ENCODE peak calls at places on chromosomes 4 and X, in nine cellular contexts. W is GM04504; N is DMS 273 treated with DMSO at 0.1 percent for 48 hours; B is testis; I is NCI-H774; M is lower lobe of right lung; A is NCI-H1436; U is ovary; V is activated CD4-positive, CD25-positive, alpha-beta regulatory T cell. O is an unnamed sample.
A peak's percentile ranks its signal among the peaks of the same experiment; 100 is the strongest.

GRCh38 chrX:106875151-106875550 is 28.0 kb downstream of the RIPPLY1 start:
- DNase-seq in W (no peak), N (no peak), B (no peak), I (no peak), M (no peak), A (no peak), U (no peak), V (no peak), O (no peak)

GRCh38 chr4:183289688-183290087 is 30.4 kb downstream of the CLDN22 start:
- DNase-seq in W (no peak), N (no peak), B (no peak), I (no peak), M (no peak), A (no peak), U (no peak), V (no peak), O (no peak)

GRCh38 chr4:136754810-136755530 is 777.3 kb downstream of the PCDH18 start:
- DNase-seq in W (no peak), N (no peak), B (no peak), I (no peak), M (no peak), A (no peak), U (no peak), V (no peak), O (no peak)

GRCh38 chr4:76549765-76550164 is 114.7 kb downstream of the SHROOM3 start:
- DNase-seq in W (no peak), N (no peak), B (no peak), I (no peak), M (no peak), A (no peak), U (no peak), V (no peak), O (no peak)

GRCh38 chrX:16552546-16552945 is 97.4 kb upstream of the S100G start:
- DNase-seq in W (no peak), N (no peak), B (no peak), I (no peak), M (no peak), A (no peak), U (no peak), V (no peak), O (no peak)

GRCh38 chrX:134801267-134801666 is 143.0 kb upstream of the PLAC1 start:
- DNase-seq in W (no peak), N (no peak), B (no peak), I (no peak), M (no peak), A (no peak), U (no peak), V (no peak), O (no peak)

GRCh38 chrX:48025561-48025960 is 18.8 kb downstream of the SPACA5 start:
- DNase-seq in W (peak; percentile 27), N (no peak), B (peak; percentile 59), I (peak; percentile 39), M (no peak), A (peak; percentile 21), U (no peak), V (no peak), O (peak; percentile 11)

GRCh38 chr4:1323635-1324442 is 23.2 kb upstream of the UVSSA start:
- DNase-seq in W (peak; percentile 62), N (no peak), B (no peak), I (no peak), M (no peak), A (no peak), U (no peak), V (no peak), O (no peak)

GRCh38 chrX:77426811-77427210 is 20.4 kb upstream of the FGF16 start:
- DNase-seq in W (no peak), N (no peak), B (no peak), I (no peak), M (no peak), A (no peak), U (no peak), V (no peak), O (no peak)

GRCh38 chrX:72243472-72243871 is 4.6 kb upstream of the ERCC6L start:
- DNase-seq in W (peak; percentile 9), N (no peak), B (no peak), I (no peak), M (no peak), A (peak; percentile 37), U (no peak), V (no peak), O (no peak)

GRCh38 chrX:22057667-22058066 is 25.5 kb downstream of the PHEX start:
- DNase-seq in W (no peak), N (no peak), B (no peak), I (no peak), M (no peak), A (no peak), U (no peak), V (no peak), O (no peak)

GRCh38 chr4:129064717-129065116 is 28.6 kb downstream of the SCLT1 start:
- DNase-seq in W (peak; percentile 25), N (no peak), B (no peak), I (no peak), M (no peak), A (no peak), U (no peak), V (no peak), O (no peak)

GRCh38 chr4:79597266-79597665 is 189.2 kb upstream of the GK2 start:
- DNase-seq in W (no peak), N (peak; percentile 81), B (no peak), I (no peak), M (no peak), A (no peak), U (no peak), V (no peak), O (no peak)

GRCh38 chr4:2339458-2340271 is 77.8 kb upstream of the MXD4 start:
- DNase-seq in W (no peak), N (no peak), B (peak; percentile 4), I (no peak), M (no peak), A (no peak), U (peak; percentile 10), V (no peak), O (no peak)

GRCh38 chrX:153877571-153878261 is 8.3 kb downstream of the L1CAM start:
- DNase-seq in W (no peak), N (no peak), B (no peak), I (no peak), M (no peak), A (no peak), U (no peak), V (no peak), O (no peak)

GRCh38 chrX:40878821-40879571 is 143.7 kb upstream of the MED14 start:
- DNase-seq in W (no peak), N (no peak), B (no peak), I (no peak), M (no peak), A (no peak), U (no peak), V (no peak), O (peak; percentile 55)

GRCh38 chr4:7398104-7398423 is 36.7 kb downstream of the PSAPL1 start:
- DNase-seq in W (no peak), N (peak; percentile 44), B (no peak), I (peak; percentile 60), M (peak; percentile 89), A (peak; percentile 35), U (peak; percentile 61), V (no peak), O (peak; percentile 88)

GRCh38 chr4:150828159-150828558 is 186.9 kb downstream of the LRBA start:
- DNase-seq in W (no peak), N (no peak), B (no peak), I (no peak), M (no peak), A (no peak), U (no peak), V (peak; percentile 8), O (no peak)

GRCh38 chrX:19698125-19698524 is 182.8 kb upstream of the MAP3K15 start:
- DNase-seq in W (peak; percentile 59), N (no peak), B (peak; percentile 43), I (no peak), M (no peak), A (no peak), U (peak; percentile 43), V (no peak), O (no peak)

GRCh38 chrX:132750312-132751042 is 208.0 kb downstream of the HS6ST2 start:
- DNase-seq in W (no peak), N (no peak), B (no peak), I (no peak), M (no peak), A (no peak), U (no peak), V (no peak), O (no peak)

GRCh38 chrX:133726211-133726630 is 259.2 kb downstream of the GPC3 start:
- DNase-seq in W (peak; percentile 6), N (no peak), B (no peak), I (peak; percentile 18), M (no peak), A (peak; percentile 62), U (no peak), V (no peak), O (peak; percentile 23)

GRCh38 chr4:140630246-140630645 is 61.5 kb upstream of the UCP1 start:
- DNase-seq in W (no peak), N (no peak), B (no peak), I (no peak), M (no peak), A (no peak), U (no peak), V (no peak), O (no peak)

GRCh38 chr4:144591401-144591800 is 54.6 kb upstream of the HHIP start:
- DNase-seq in W (peak; percentile 49), N (no peak), B (no peak), I (peak; percentile 16), M (peak; percentile 36), A (peak; percentile 33), U (no peak), V (no peak), O (peak; percentile 69)

GRCh38 chr4:144861471-144861870 is 215.5 kb downstream of the HHIP start:
- DNase-seq in W (no peak), N (no peak), B (no peak), I (no peak), M (no peak), A (no peak), U (no peak), V (no peak), O (no peak)

GRCh38 chr4:147586032-147586431 is 31.2 kb upstream of the TMEM184C start:
- DNase-seq in W (no peak), N (no peak), B (no peak), I (no peak), M (no peak), A (no peak), U (no peak), V (no peak), O (no peak)

GRCh38 chr4:140343303-140343702 is 30.1 kb upstream of the SCOC start:
- DNase-seq in W (no peak), N (no peak), B (no peak), I (no peak), M (peak; percentile 77), A (no peak), U (peak; percentile 43), V (no peak), O (no peak)

GRCh38 chr4:85177092-85177491 is 210.6 kb upstream of the WDFY3 start:
- DNase-seq in W (no peak), N (no peak), B (no peak), I (no peak), M (no peak), A (no peak), U (no peak), V (no peak), O (no peak)

GRCh38 chr4:154348657-154349056 is 142.9 kb downstream of the DCHS2 start:
- DNase-seq in W (no peak), N (no peak), B (no peak), I (no peak), M (no peak), A (no peak), U (no peak), V (no peak), O (no peak)

GRCh38 chr4:89491731-89492235 is 184.2 kb upstream of the GPRIN3 start:
- DNase-seq in W (no peak), N (no peak), B (no peak), I (no peak), M (no peak), A (peak; percentile 55), U (no peak), V (no peak), O (no peak)